ENCODE peak calls at places on chromosomes 13 and 19, in ten cellular contexts. One of them, this sample, is unnamed.

GRCh38 chr13:96544965-96545364 is 449.3 kb downstream of the OXGR1 start:
- DNase-seq in CD4-positive, alpha-beta T cell: no peak
- DNase-seq in cardiac muscle cell: no peak
- DNase-seq in AG04450: no peak
- DNase-seq in AG09309: no peak
- DNase-seq in GM23338: no peak
- DNase-seq in epithelial cell of esophagus: no peak
- DNase-seq in progenitor cell of endocrine pancreas: no peak
- DNase-seq in adrenal gland: no peak
- DNase-seq in heart left ventricle: no peak
- DNase-seq in this sample: no peak

GRCh38 chr13:39311619-39312018 is 273.4 kb downstream of the NHLRC3 start:
- DNase-seq in AG09309: no peak
- DNase-seq in heart left ventricle: peak
- DNase-seq in epithelial cell of esophagus: peak
- DNase-seq in GM23338: no peak
- DNase-seq in AG04450: no peak
- DNase-seq in cardiac muscle cell: no peak
- DNase-seq in CD4-positive, alpha-beta T cell: no peak
- DNase-seq in adrenal gland: no peak
- DNase-seq in progenitor cell of endocrine pancreas: no peak
- DNase-seq in this sample: no peak

GRCh38 chr13:58018865-58019264 is 387.3 kb downstream of the PCDH17 start:
- DNase-seq in progenitor cell of endocrine pancreas: no peak
- DNase-seq in heart left ventricle: no peak
- DNase-seq in CD4-positive, alpha-beta T cell: no peak
- DNase-seq in epithelial cell of esophagus: no peak
- DNase-seq in AG04450: no peak
- DNase-seq in adrenal gland: no peak
- DNase-seq in GM23338: no peak
- DNase-seq in AG09309: no peak
- DNase-seq in cardiac muscle cell: no peak
- DNase-seq in this sample: no peak

GRCh38 chr13:48542581-48543341 is 9.9 kb upstream of the RCBTB2 start:
- DNase-seq in CD4-positive, alpha-beta T cell: no peak
- DNase-seq in heart left ventricle: peak
- DNase-seq in adrenal gland: peak
- DNase-seq in progenitor cell of endocrine pancreas: no peak
- DNase-seq in cardiac muscle cell: peak
- DNase-seq in epithelial cell of esophagus: no peak
- DNase-seq in GM23338: peak
- DNase-seq in AG09309: no peak
- DNase-seq in AG04450: no peak
- DNase-seq in this sample: no peak

GRCh38 chr19:35693835-35694599 is 10.3 kb upstream of the ZBTB32 start:
- DNase-seq in heart left ventricle: peak
- DNase-seq in adrenal gland: peak
- DNase-seq in AG09309: no peak
- DNase-seq in progenitor cell of endocrine pancreas: peak
- DNase-seq in CD4-positive, alpha-beta T cell: peak
- DNase-seq in AG04450: peak
- DNase-seq in cardiac muscle cell: peak
- DNase-seq in epithelial cell of esophagus: peak
- DNase-seq in GM23338: peak
- DNase-seq in this sample: peak

GRCh38 chr13:48979892-48980291 is 4.2 kb downstream of the FNDC3A start:
- DNase-seq in adrenal gland: no peak
- DNase-seq in AG04450: no peak
- DNase-seq in epithelial cell of esophagus: no peak
- DNase-seq in CD4-positive, alpha-beta T cell: no peak
- DNase-seq in progenitor cell of endocrine pancreas: no peak
- DNase-seq in GM23338: no peak
- DNase-seq in heart left ventricle: no peak
- DNase-seq in AG09309: no peak
- DNase-seq in cardiac muscle cell: no peak
- DNase-seq in this sample: no peak

GRCh38 chr13:73190477-73190876 is 131.7 kb downstream of the KLF5 start:
- DNase-seq in AG09309: no peak
- DNase-seq in progenitor cell of endocrine pancreas: no peak
- DNase-seq in epithelial cell of esophagus: no peak
- DNase-seq in adrenal gland: no peak
- DNase-seq in cardiac muscle cell: no peak
- DNase-seq in CD4-positive, alpha-beta T cell: no peak
- DNase-seq in AG04450: no peak
- DNase-seq in heart left ventricle: no peak
- DNase-seq in GM23338: no peak
- DNase-seq in this sample: no peak

GRCh38 chr13:40479196-40479845 is 187.1 kb downstream of the FOXO1 start:
- DNase-seq in epithelial cell of esophagus: no peak
- DNase-seq in CD4-positive, alpha-beta T cell: no peak
- DNase-seq in GM23338: no peak
- DNase-seq in cardiac muscle cell: no peak
- DNase-seq in AG04450: no peak
- DNase-seq in heart left ventricle: no peak
- DNase-seq in progenitor cell of endocrine pancreas: no peak
- DNase-seq in adrenal gland: no peak
- DNase-seq in AG09309: no peak
- DNase-seq in this sample: no peak

GRCh38 chr13:19587635-19588300 is 26.4 kb upstream of the TPTE2 start:
- DNase-seq in cardiac muscle cell: no peak
- DNase-seq in adrenal gland: no peak
- DNase-seq in GM23338: peak
- DNase-seq in CD4-positive, alpha-beta T cell: no peak
- DNase-seq in heart left ventricle: no peak
- DNase-seq in epithelial cell of esophagus: peak
- DNase-seq in AG09309: no peak
- DNase-seq in progenitor cell of endocrine pancreas: no peak
- DNase-seq in AG04450: no peak
- DNase-seq in this sample: no peak

GRCh38 chr19:47225746-47226425 is 5.1 kb downstream of the BBC3 start:
- DNase-seq in adrenal gland: peak
- DNase-seq in GM23338: peak
- DNase-seq in progenitor cell of endocrine pancreas: peak
- DNase-seq in AG04450: peak
- DNase-seq in epithelial cell of esophagus: peak
- DNase-seq in AG09309: no peak
- DNase-seq in heart left ventricle: peak
- DNase-seq in cardiac muscle cell: peak
- DNase-seq in CD4-positive, alpha-beta T cell: peak
- DNase-seq in this sample: peak

GRCh38 chr19:48836089-48837017 is at the start of gene HSD17B14:
- DNase-seq in CD4-positive, alpha-beta T cell: no peak
- DNase-seq in GM23338: peak
- DNase-seq in progenitor cell of endocrine pancreas: peak
- DNase-seq in heart left ventricle: no peak
- DNase-seq in cardiac muscle cell: peak
- DNase-seq in adrenal gland: peak
- DNase-seq in epithelial cell of esophagus: no peak
- DNase-seq in AG09309: no peak
- DNase-seq in AG04450: no peak
- DNase-seq in this sample: no peak

GRCh38 chr13:105272660-105273631 is 1262.5 kb downstream of the EFNB2 start:
- DNase-seq in CD4-positive, alpha-beta T cell: no peak
- DNase-seq in adrenal gland: no peak
- DNase-seq in heart left ventricle: no peak
- DNase-seq in GM23338: no peak
- DNase-seq in AG09309: no peak
- DNase-seq in progenitor cell of endocrine pancreas: no peak
- DNase-seq in AG04450: no peak
- DNase-seq in cardiac muscle cell: no peak
- DNase-seq in epithelial cell of esophagus: no peak
- DNase-seq in this sample: no peak

GRCh38 chr13:30796132-30796832 is 60.9 kb downstream of the ALOX5AP start:
- DNase-seq in AG04450: no peak
- DNase-seq in adrenal gland: peak
- DNase-seq in progenitor cell of endocrine pancreas: no peak
- DNase-seq in CD4-positive, alpha-beta T cell: no peak
- DNase-seq in cardiac muscle cell: no peak
- DNase-seq in epithelial cell of esophagus: peak
- DNase-seq in AG09309: peak
- DNase-seq in heart left ventricle: no peak
- DNase-seq in GM23338: no peak
- DNase-seq in this sample: no peak

GRCh38 chr19:14381689-14382474 is 638 bp downstream of the ADGRE5 start:
- DNase-seq in AG04450: no peak
- DNase-seq in GM23338: no peak
- DNase-seq in AG09309: no peak
- DNase-seq in heart left ventricle: peak
- DNase-seq in progenitor cell of endocrine pancreas: no peak
- DNase-seq in epithelial cell of esophagus: peak
- DNase-seq in CD4-positive, alpha-beta T cell: peak
- DNase-seq in adrenal gland: no peak
- DNase-seq in cardiac muscle cell: no peak
- DNase-seq in this sample: no peak
- TF ChIP-seq CTCF in AG04450: no peak
- TF ChIP-seq CTCF in GM23338: no peak
- TF ChIP-seq CTCF in AG09309: no peak
- TF ChIP-seq CTCF in heart left ventricle: no peak
- TF ChIP-seq CTCF in progenitor cell of endocrine pancreas: no peak
- TF ChIP-seq CTCF in epithelial cell of esophagus: no peak
- TF ChIP-seq CTCF in CD4-positive, alpha-beta T cell: no peak
- TF ChIP-seq CTCF in adrenal gland: no peak
- TF ChIP-seq CTCF in cardiac muscle cell: no peak
- TF ChIP-seq CTCF in this sample: no peak

DNA sequence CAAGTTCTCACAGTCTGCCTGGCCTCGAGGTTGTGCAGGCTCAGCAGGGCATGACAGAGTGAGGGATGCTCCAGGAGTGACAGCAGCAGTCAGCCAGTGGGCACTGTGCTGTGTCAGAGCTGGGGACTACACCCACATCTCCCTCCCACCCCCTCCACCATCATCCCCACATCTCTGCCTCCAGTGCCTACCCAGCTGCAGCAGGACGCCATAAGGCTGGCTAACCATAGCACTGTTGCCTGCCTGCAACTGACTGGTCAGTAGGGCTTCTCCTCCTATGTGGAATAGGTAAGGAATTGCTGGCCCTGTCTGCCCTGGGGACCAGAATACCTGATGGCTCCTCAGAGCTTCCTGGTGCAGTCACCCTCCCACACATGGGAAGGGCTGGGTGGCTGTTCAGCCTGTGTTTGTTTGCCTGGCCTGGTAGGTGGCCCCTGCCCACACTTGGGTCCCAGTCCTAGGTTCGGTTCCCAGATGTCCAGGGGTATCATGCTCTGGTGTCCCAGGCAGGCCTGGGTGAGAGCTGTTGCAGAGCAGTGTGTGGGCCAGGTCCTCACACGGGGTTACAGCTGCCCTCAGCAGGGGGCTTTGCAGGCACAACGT is 15.7 kb downstream of the GPI start:
- DNase-seq in AG09309: no peak
- DNase-seq in epithelial cell of esophagus: no peak
- DNase-seq in cardiac muscle cell: no peak
- DNase-seq in progenitor cell of endocrine pancreas: no peak
- DNase-seq in GM23338: no peak
- DNase-seq in heart left ventricle: no peak
- DNase-seq in adrenal gland: no peak
- DNase-seq in AG04450: no peak
- DNase-seq in CD4-positive, alpha-beta T cell: no peak
- DNase-seq in this sample: no peak
- TF ChIP-seq CTCF in AG09309: no peak
- TF ChIP-seq CTCF in epithelial cell of esophagus: no peak
- TF ChIP-seq CTCF in cardiac muscle cell: no peak
- TF ChIP-seq CTCF in progenitor cell of endocrine pancreas: no peak
- TF ChIP-seq CTCF in GM23338: no peak
- TF ChIP-seq CTCF in heart left ventricle: no peak
- TF ChIP-seq CTCF in adrenal gland: no peak
- TF ChIP-seq CTCF in AG04450: no peak
- TF ChIP-seq CTCF in CD4-positive, alpha-beta T cell: no peak
- TF ChIP-seq CTCF in this sample: no peak

GRCh38 chr13:43306364-43306763 is 283.0 kb downstream of the DNAJC15 start:
- DNase-seq in AG04450: no peak
- DNase-seq in adrenal gland: no peak
- DNase-seq in progenitor cell of endocrine pancreas: no peak
- DNase-seq in heart left ventricle: no peak
- DNase-seq in GM23338: no peak
- DNase-seq in AG09309: no peak
- DNase-seq in CD4-positive, alpha-beta T cell: no peak
- DNase-seq in epithelial cell of esophagus: no peak
- DNase-seq in cardiac muscle cell: no peak
- DNase-seq in this sample: no peak

GRCh38 chr13:43304449-43304848 is 281.1 kb downstream of the DNAJC15 start:
- DNase-seq in cardiac muscle cell: no peak
- DNase-seq in adrenal gland: no peak
- DNase-seq in AG04450: no peak
- DNase-seq in epithelial cell of esophagus: no peak
- DNase-seq in progenitor cell of endocrine pancreas: no peak
- DNase-seq in heart left ventricle: no peak
- DNase-seq in AG09309: no peak
- DNase-seq in CD4-positive, alpha-beta T cell: no peak
- DNase-seq in GM23338: no peak
- DNase-seq in this sample: no peak

GRCh38 chr13:43303040-43303729 is 279.8 kb downstream of the DNAJC15 start:
- DNase-seq in heart left ventricle: peak
- DNase-seq in cardiac muscle cell: peak
- DNase-seq in AG09309: no peak
- DNase-seq in progenitor cell of endocrine pancreas: peak
- DNase-seq in GM23338: peak
- DNase-seq in CD4-positive, alpha-beta T cell: no peak
- DNase-seq in adrenal gland: peak
- DNase-seq in epithelial cell of esophagus: peak
- DNase-seq in AG04450: no peak
- DNase-seq in this sample: peak

GRCh38 chr13:43305416-43305815 is 282.0 kb downstream of the DNAJC15 start:
- DNase-seq in progenitor cell of endocrine pancreas: no peak
- DNase-seq in AG09309: no peak
- DNase-seq in CD4-positive, alpha-beta T cell: no peak
- DNase-seq in heart left ventricle: no peak
- DNase-seq in cardiac muscle cell: no peak
- DNase-seq in adrenal gland: no peak
- DNase-seq in epithelial cell of esophagus: peak
- DNase-seq in AG04450: no peak
- DNase-seq in GM23338: no peak
- DNase-seq in this sample: no peak

DNA sequence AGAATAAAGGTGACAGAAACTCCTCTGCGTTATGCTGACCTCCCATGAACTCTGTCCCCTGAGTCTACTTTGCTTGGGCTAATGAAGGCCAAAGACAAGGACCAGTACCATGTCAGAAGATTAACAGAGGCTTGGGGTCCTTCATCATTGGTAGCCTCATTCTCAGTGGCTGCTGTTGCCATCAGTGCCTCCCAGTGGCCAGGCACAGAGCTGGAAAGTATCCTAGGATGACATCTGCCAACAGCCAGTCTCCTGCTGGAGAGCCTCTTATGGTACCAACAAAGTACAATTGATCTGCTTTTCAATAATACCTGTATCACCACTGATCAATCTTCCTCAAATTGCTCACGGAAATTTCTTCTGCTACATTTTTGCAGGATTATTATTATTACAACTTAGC is 281.6 kb downstream of the DNAJC15 start:
- DNase-seq in progenitor cell of endocrine pancreas: no peak
- DNase-seq in epithelial cell of esophagus: no peak
- DNase-seq in CD4-positive, alpha-beta T cell: no peak
- DNase-seq in AG09309: no peak
- DNase-seq in cardiac muscle cell: no peak
- DNase-seq in GM23338: peak
- DNase-seq in adrenal gland: no peak
- DNase-seq in heart left ventricle: no peak
- DNase-seq in AG04450: no peak
- DNase-seq in this sample: no peak
- TF ChIP-seq CTCF in progenitor cell of endocrine pancreas: no peak
- TF ChIP-seq CTCF in epithelial cell of esophagus: no peak
- TF ChIP-seq CTCF in CD4-positive, alpha-beta T cell: no peak
- TF ChIP-seq CTCF in AG09309: peak
- TF ChIP-seq CTCF in cardiac muscle cell: no peak
- TF ChIP-seq CTCF in GM23338: peak
- TF ChIP-seq CTCF in adrenal gland: no peak
- TF ChIP-seq CTCF in heart left ventricle: no peak
- TF ChIP-seq CTCF in AG04450: no peak
- TF ChIP-seq CTCF in this sample: no peak

GRCh38 chr13:26482451-26483197 is 74.9 kb upstream of the WASF3 start:
- DNase-seq in heart left ventricle: no peak
- DNase-seq in cardiac muscle cell: peak
- DNase-seq in AG04450: no peak
- DNase-seq in progenitor cell of endocrine pancreas: peak
- DNase-seq in epithelial cell of esophagus: peak
- DNase-seq in AG09309: peak
- DNase-seq in GM23338: peak
- DNase-seq in CD4-positive, alpha-beta T cell: peak
- DNase-seq in adrenal gland: peak
- DNase-seq in this sample: no peak
- TF ChIP-seq CTCF in heart left ventricle: peak
- TF ChIP-seq CTCF in cardiac muscle cell: peak
- TF ChIP-seq CTCF in AG04450: peak
- TF ChIP-seq CTCF in progenitor cell of endocrine pancreas: peak
- TF ChIP-seq CTCF in epithelial cell of esophagus: peak
- TF ChIP-seq CTCF in AG09309: peak
- TF ChIP-seq CTCF in GM23338: peak
- TF ChIP-seq CTCF in CD4-positive, alpha-beta T cell: peak
- TF ChIP-seq CTCF in adrenal gland: peak
- TF ChIP-seq CTCF in this sample: peak